ENCODE peak calls at places on chromosomes 2 and 18, in five cellular contexts. Y, S, P, A and Q are unnamed samples.

GRCh38 chr2:195734395-195734794 is 77.4 kb downstream of the SLC39A10 start:
- DNase-seq in A (no peak), P (no peak), Y (no peak), S (no peak), Q (no peak)

GRCh38 chr2:198309673-198310280 is 505.4 kb downstream of the PLCL1 start:
- DNase-seq in A (no peak), P (peak; percentile 18), Y (no peak), S (peak; percentile 60), Q (peak; percentile 46)

GRCh38 chr2:8571286-8571791 is 110.5 kb upstream of the ID2 start:
- DNase-seq in P (no peak), Y (no peak), A (no peak), S (no peak), Q (no peak)

GRCh38 chr2:144999040-144999875 is 479.3 kb upstream of the ZEB2 start:
- DNase-seq in Y (no peak), P (no peak), S (no peak), A (no peak), Q (no peak)

GRCh38 chr2:101387151-101387807 is at the start of gene CREG2:
- DNase-seq in P (peak; percentile 34), Y (peak; percentile 55), S (peak; percentile 88), A (peak; percentile 66), Q (peak; percentile 54)

GRCh38 chr18:30016179-30016578 is 1026.4 kb downstream of the DSC3 start:
- DNase-seq in Y (no peak), P (no peak), S (no peak), A (no peak), Q (no peak)

GRCh38 chr2:184597571-184597980 is 753 bp upstream of the ZNF804A start:
- DNase-seq in Y (no peak), S (peak; percentile 24), A (peak; percentile 61), P (no peak), Q (no peak)

GRCh38 chr2:57075226-57075625 is 891.4 kb downstream of the CCDC85A start:
- DNase-seq in S (no peak), Y (no peak), A (no peak), P (no peak), Q (no peak)

GRCh38 chr2:214537929-214538328 is 127.1 kb downstream of the VWC2L start:
- DNase-seq in A (no peak), Y (no peak), P (no peak), S (no peak), Q (no peak)

GRCh38 chr2:59034791-59035190 is 793.7 kb upstream of the FANCL start:
- DNase-seq in P (no peak), S (no peak), Y (no peak), A (no peak), Q (no peak)

GRCh38 chr18:27605107-27605834 is 420.2 kb upstream of the CHST9 start:
- DNase-seq in P (no peak), A (peak; percentile 66), Y (no peak), S (peak; percentile 88), Q (no peak)

GRCh38 chr2:61721382-61721781 is 132.5 kb downstream of the FAM161A start:
- DNase-seq in P (no peak), S (no peak), Y (no peak), A (no peak), Q (no peak)

GRCh38 chr2:238240761-238241711 is 1.2 kb upstream of the HES6 start:
- DNase-seq in S (peak; percentile 86), A (no peak), P (peak; percentile 22), Y (peak; percentile 76), Q (no peak)

GRCh38 chr18:78610179-78610578 is 369.4 kb upstream of the SALL3 start:
- DNase-seq in P (no peak), A (no peak), S (no peak), Y (no peak), Q (no peak)

GRCh38 chr18:78605255-78605654 is 374.4 kb upstream of the SALL3 start:
- DNase-seq in S (no peak), A (no peak), Y (no peak), P (no peak), Q (no peak)

GRCh38 chr18:78607784-78608183 is 371.8 kb upstream of the SALL3 start:
- DNase-seq in P (no peak), S (no peak), Y (peak; percentile 49), A (no peak), Q (no peak)

GRCh38 chr18:78610646-78611045 is 369.0 kb upstream of the SALL3 start:
- DNase-seq in A (no peak), P (no peak), Y (no peak), S (no peak), Q (no peak)

GRCh38 chr18:78607221-78607620 is 372.4 kb upstream of the SALL3 start:
- DNase-seq in P (no peak), Y (no peak), A (no peak), S (no peak), Q (no peak)
- H3K9me3 ChIP-seq in P (no peaks in the 10 kb centered on the region), Y (peaks cover 8% of the 10 kb centered on the region), A (no peaks in the 10 kb centered on the region), S (no peaks in the 10 kb centered on the region), Q (no peaks in the 10 kb centered on the region)

GRCh38 chr18:14964002-14964401 is 216.0 kb downstream of the ANKRD30B start:
- DNase-seq in P (no peak), A (no peak), Y (no peak), S (no peak), Q (no peak)
- H3K9me3 ChIP-seq in P (no peaks in the 10 kb centered on the region), A (no peaks in the 10 kb centered on the region), Y (no peaks in the 10 kb centered on the region), S (no peaks in the 10 kb centered on the region), Q (no peaks in the 10 kb centered on the region)

GRCh38 chr18:78399992-78400503 is 579.6 kb upstream of the SALL3 start:
- DNase-seq in A (no peak), S (no peak), P (no peak), Y (no peak), Q (no peak)

GRCh38 chr18:78405763-78406162 is 573.9 kb upstream of the SALL3 start:
- DNase-seq in A (no peak), Y (no peak), S (no peak), P (no peak), Q (no peak)

GRCh38 chr18:78402966-78403365 is 576.7 kb upstream of the SALL3 start:
- DNase-seq in Y (no peak), A (no peak), P (no peak), S (no peak), Q (no peak)

GRCh38 chr18:78403371-78403770 is 576.2 kb upstream of the SALL3 start:
- DNase-seq in P (no peak), A (no peak), Y (no peak), S (no peak), Q (no peak)

DNA sequence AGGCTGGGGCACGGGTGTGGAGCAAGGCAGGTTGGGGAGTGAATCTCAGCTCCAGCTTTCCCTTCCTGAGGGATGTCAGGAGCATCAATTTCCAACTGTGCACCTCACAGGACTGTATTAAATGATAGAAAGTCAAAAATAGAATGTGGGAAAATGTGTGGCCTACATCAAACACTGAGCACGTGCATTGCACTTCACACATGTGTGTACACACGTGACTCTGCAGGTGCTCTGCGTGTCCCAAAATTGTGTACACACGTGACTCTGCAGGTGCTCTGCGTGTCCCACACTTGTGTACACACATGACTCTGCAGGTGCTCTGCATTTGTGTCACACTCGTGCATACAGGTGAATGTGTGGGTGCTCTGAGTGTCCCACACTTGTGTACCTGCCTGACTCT is 577.2 kb upstream of the SALL3 start:
- DNase-seq in S (no peak), Y (no peak), P (no peak), A (no peak), Q (no peak)
- H3K9me3 ChIP-seq in S (no peaks in the 10 kb centered on the region), Y (peaks cover 7% of the 10 kb centered on the region), P (no peaks in the 10 kb centered on the region), A (no peaks in the 10 kb centered on the region), Q (no peaks in the 10 kb centered on the region)

GRCh38 chr18:78772369-78773302 is 207.0 kb upstream of the SALL3 start:
- DNase-seq in S (no peak), P (no peak), Y (no peak), A (no peak), Q (no peak)

GRCh38 chr18:78770149-78771139 is 209.2 kb upstream of the SALL3 start:
- DNase-seq in A (no peak), Y (no peak), P (no peak), S (no peak), Q (no peak)

GRCh38 chr18:78773303-78773755 is 206.3 kb upstream of the SALL3 start:
- DNase-seq in S (no peak), Y (no peak), A (no peak), P (no peak), Q (no peak)

GRCh38 chr18:78773819-78774218 is 205.8 kb upstream of the SALL3 start:
- DNase-seq in A (no peak), Y (no peak), S (no peak), P (no peak), Q (no peak)

GRCh38 chr18:78771496-78772368 is 207.9 kb upstream of the SALL3 start:
- DNase-seq in Y (no peak), P (no peak), S (no peak), A (no peak), Q (no peak)
- H3K9me3 ChIP-seq in Y (no peaks in the 10 kb centered on the region), P (no peaks in the 10 kb centered on the region), S (no peaks in the 10 kb centered on the region), A (no peaks in the 10 kb centered on the region), Q (no peaks in the 10 kb centered on the region)

GRCh38 chr18:78571063-78571785 is 408.4 kb upstream of the SALL3 start:
- DNase-seq in P (no peak), A (no peak), S (no peak), Y (no peak), Q (no peak)

GRCh38 chr18:78566720-78567119 is 412.9 kb upstream of the SALL3 start:
- DNase-seq in A (no peak), Y (no peak), S (no peak), P (no peak), Q (no peak)

GRCh38 chr18:78576967-78577366 is 402.7 kb upstream of the SALL3 start:
- DNase-seq in A (no peak), S (no peak), P (no peak), Y (no peak), Q (no peak)

GRCh38 chr18:78573773-78574172 is 405.8 kb upstream of the SALL3 start:
- DNase-seq in A (no peak), P (no peak), S (no peak), Y (no peak), Q (no peak)

GRCh38 chr18:78571831-78572347 is 407.7 kb upstream of the SALL3 start:
- DNase-seq in A (no peak), Y (no peak), P (no peak), S (no peak), Q (no peak)
- H3K9me3 ChIP-seq in A (peaks cover 5% of the 10 kb centered on the region), Y (peaks cover 53% of the 10 kb centered on the region), P (no peaks in the 10 kb centered on the region), S (no peaks in the 10 kb centered on the region), Q (no peaks in the 10 kb centered on the region)

DNA sequence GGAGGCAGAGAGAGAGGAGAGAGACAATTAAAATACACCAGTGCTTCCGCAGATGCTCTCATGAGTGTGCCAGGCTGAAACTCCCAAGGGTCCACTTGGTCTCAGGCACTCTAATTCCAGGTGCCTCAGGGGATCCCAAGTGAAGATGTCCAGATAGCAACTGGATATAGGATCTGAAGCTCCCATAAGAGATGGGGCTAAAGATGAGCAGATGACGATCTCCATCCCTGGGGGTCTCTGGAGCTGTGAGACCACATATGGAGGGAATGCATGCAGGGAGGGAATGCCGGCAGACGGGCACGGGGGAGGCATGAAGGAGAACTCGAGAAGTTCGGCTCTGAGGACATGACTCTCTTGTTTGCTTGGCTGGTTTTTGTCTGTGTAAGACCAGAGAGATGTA is 223.7 kb upstream of the RAB6C start:
- DNase-seq in S (no peak), A (peak; percentile 21), P (no peak), Y (no peak), Q (no peak)
- H3K9me3 ChIP-seq in S (no peaks in the 10 kb centered on the region), A (no peaks in the 10 kb centered on the region), P (no peaks in the 10 kb centered on the region), Y (no peaks in the 10 kb centered on the region), Q (no peaks in the 10 kb centered on the region)

DNA sequence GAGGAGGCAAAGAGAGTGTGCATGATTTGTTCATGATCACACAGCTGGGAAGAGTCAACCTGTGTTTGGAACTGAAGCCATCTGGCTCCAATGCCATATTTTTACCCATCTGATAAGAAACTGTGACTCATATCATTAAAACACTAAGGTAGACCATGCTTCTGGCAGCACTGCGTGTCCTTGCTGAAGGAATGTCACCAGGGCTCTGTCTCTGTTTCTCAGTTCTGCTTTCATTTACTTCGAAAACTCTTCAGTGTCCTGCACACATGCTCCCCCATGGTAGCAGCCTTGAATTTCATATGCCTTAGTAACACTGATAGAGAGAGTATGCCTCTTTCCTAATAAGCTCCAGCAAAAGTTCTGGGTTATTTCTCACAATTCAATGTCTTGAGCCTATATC is 830.4 kb downstream of the DCDC2C start:
- DNase-seq in Y (no peak), A (no peak), S (no peak), P (no peak), Q (no peak)
- H3K9me3 ChIP-seq in Y (no peaks in the 10 kb centered on the region), A (no peaks in the 10 kb centered on the region), S (no peaks in the 10 kb centered on the region), P (no peaks in the 10 kb centered on the region), Q (no peaks in the 10 kb centered on the region)